ENCODE peak calls at places on chromosomes 11 and 22, in seven cellular contexts. G is neuronal stem cell, B is IMR-90, W is mesenchymal stem cell, Y is H9, H is H1, D is trophoblast cell. K is an unnamed sample.

GRCh38 chr11:63871962-63872832 is 33.3 kb downstream of the MARK2 start:
- DNase-seq in G (no peak), B (peak; percentile 93), W (peak; percentile 98), Y (peak; percentile 69), H (no peak), D (peak; percentile 98), K (peak; percentile 94)

GRCh38 chr22:45887202-45888131 is 89.5 kb downstream of the WNT7B start:
- DNase-seq in G (no peak), B (no peak), W (no peak), Y (peak; percentile 18), H (no peak), D (no peak), K (no peak)

GRCh38 chr11:124075841-124076571 is 34.9 kb upstream of the OR10G7 start:
- DNase-seq in G (no peak), B (no peak), W (no peak), Y (peak; percentile 44), H (no peak), D (peak; percentile 28), K (no peak)

GRCh38 chr11:35734669-35735068 is 72.1 kb downstream of the TRIM44 start:
- DNase-seq in G (no peak), B (no peak), W (no peak), Y (no peak), H (no peak), D (no peak), K (no peak)

GRCh38 chr11:65095974-65096806 is at the start of gene VPS51:
- DNase-seq in G (peak; percentile 93), B (peak; percentile 90), W (peak; percentile 91), Y (peak; percentile 92), H (peak; percentile 70), D (peak; percentile 76), K (peak; percentile 96)

GRCh38 chr22:45127866-45128265 is 35.9 kb upstream of the NUP50 start:
- DNase-seq in G (no peak), B (peak; percentile 75), W (peak; percentile 66), Y (no peak), H (no peak), D (no peak), K (no peak)

GRCh38 chr11:57514538-57515331 is 767 bp downstream of the SLC43A1 start:
- DNase-seq in G (no peak), B (peak; percentile 24), W (peak; percentile 41), Y (peak; percentile 59), H (no peak), D (no peak), K (peak; percentile 70)

GRCh38 chr11:117663826-117664225 is 133.2 kb downstream of the DSCAML1 start:
- DNase-seq in G (no peak), B (no peak), W (no peak), Y (no peak), H (no peak), D (no peak), K (no peak)

GRCh38 chr11:66950113-66950535 is 8.1 kb downstream of the PC start:
- DNase-seq in G (no peak), B (peak; percentile 94), W (peak; percentile 96), Y (peak; percentile 76), H (no peak), D (peak; percentile 96), K (peak; percentile 97)

GRCh38 chr11:6746086-6746618 is 25.6 kb downstream of the OR2AG2 start:
- DNase-seq in G (no peak), B (no peak), W (peak; percentile 15), Y (no peak), H (no peak), D (no peak), K (no peak)

GRCh38 chr22:45490836-45491235 is 11.8 kb upstream of the FBLN1 start:
- DNase-seq in G (no peak), B (no peak), W (no peak), Y (no peak), H (no peak), D (no peak), K (peak; percentile 65)

GRCh38 chr11:96257036-96257435 is 86.0 kb downstream of the MAML2 start:
- DNase-seq in G (no peak), B (no peak), W (no peak), Y (no peak), H (no peak), D (no peak), K (no peak)

GRCh38 chr11:56841210-56841810 is 92.8 kb upstream of the OR9G4 start:
- DNase-seq in G (peak; percentile 62), B (peak; percentile 56), W (peak; percentile 47), Y (peak; percentile 45), H (no peak), D (peak; percentile 34), K (peak; percentile 68)

GRCh38 chr22:21043856-21044535 is 1.8 kb upstream of the LRRC74B start:
- DNase-seq in G (no peak), B (no peak), W (no peak), Y (no peak), H (no peak), D (no peak), K (no peak)

GRCh38 chr11:976431-977160 is 50.9 kb downstream of the AP2A2 start:
- DNase-seq in G (no peak), B (no peak), W (no peak), Y (no peak), H (no peak), D (no peak), K (no peak)

GRCh38 chr11:109765709-109766311 is 327.4 kb upstream of the ZC3H12C start:
- DNase-seq in G (no peak), B (no peak), W (no peak), Y (no peak), H (no peak), D (no peak), K (no peak)
- H2BK5ac ChIP-seq in G (no peak overlapping the region), B (no peak overlapping the region), W (no peak overlapping the region), Y (no peak overlapping the region), H (no peak overlapping the region), D (no peak overlapping the region), K (no peak overlapping the region)

DNA sequence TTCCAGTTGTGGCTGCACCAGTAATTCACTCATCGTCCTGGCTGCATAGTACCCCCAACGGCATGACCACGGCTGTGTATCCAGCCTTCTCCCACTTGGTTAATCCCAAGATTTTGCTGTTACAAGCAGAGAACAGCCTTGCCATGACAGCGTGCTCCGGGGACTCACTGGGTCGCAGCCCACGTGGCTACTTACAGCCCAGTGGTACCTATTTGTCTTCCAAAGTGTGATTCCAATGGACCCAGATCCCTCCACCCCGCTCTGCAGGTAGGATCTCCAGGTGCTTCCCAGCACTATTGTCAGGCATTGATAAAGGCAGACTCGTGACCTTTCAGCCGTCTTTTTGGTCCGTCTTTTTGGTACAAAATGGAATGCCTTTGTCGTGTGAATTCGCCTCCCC is 119.0 kb upstream of the FGF3 start:
- DNase-seq in G (no peak), B (no peak), W (no peak), Y (no peak), H (no peak), D (no peak), K (no peak)
- H2BK5ac ChIP-seq in G (no peak overlapping the region), B (no peak overlapping the region), W (no peak overlapping the region), Y (no peak overlapping the region), H (no peak overlapping the region), D (no peak overlapping the region), K (no peak overlapping the region)

GRCh38 chr11:121111053-121111724 is 10.1 kb downstream of the TECTA start:
- DNase-seq in G (no peak), B (no peak), W (no peak), Y (no peak), H (no peak), D (no peak), K (no peak)
- H2BK5ac ChIP-seq in G (no peak overlapping the region), B (no peak overlapping the region), W (no peak overlapping the region), Y (no peak overlapping the region), H (no peak overlapping the region), D (no peak overlapping the region), K (no peak overlapping the region)

DNA sequence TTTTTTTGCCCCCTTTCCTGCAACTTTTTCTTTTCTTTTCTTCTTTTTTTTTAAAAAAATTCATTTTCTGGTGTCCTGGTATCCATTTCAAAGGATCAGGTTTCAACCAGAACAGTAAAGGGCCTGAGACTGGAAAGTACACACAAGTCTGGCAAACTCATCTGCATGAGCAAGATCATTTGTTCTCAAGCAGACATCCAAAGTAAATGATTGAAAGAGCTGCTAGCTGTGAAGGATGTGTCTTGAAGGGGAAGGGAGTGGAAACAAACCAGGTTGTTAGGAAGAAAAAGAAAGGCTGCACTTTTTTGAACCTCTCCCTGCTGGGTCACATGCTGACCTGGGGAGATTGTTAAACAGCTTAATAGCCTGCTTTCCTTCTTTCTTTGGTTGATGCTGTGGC is 5.3 kb downstream of the YAP1 start:
- DNase-seq in G (peak; percentile 45), B (peak; percentile 79), W (peak; percentile 69), Y (no peak), H (no peak), D (no peak), K (peak; percentile 82)
- H2BK5ac ChIP-seq in G (no peak overlapping the region), B (peak overlapping the region; percentile 76), W (no peak overlapping the region), Y (no peak overlapping the region), H (no peak overlapping the region), D (no peak overlapping the region), K (no peak overlapping the region)

K was measured in mesendoderm.